ENCODE peak calls at places on chromosome 6, in five cellular contexts. One of them, this sample, is unnamed. For H3K4me1, the result is how much of the 10 kb centered on the place peaks cover.

GRCh38 chr6:122372647-122373046 is 26.8 kb upstream of the HSF2 start:
- DNase-seq in K562: no peak
- DNase-seq in H9: no peak
- DNase-seq in mesenchymal stem cell: peak
- DNase-seq in GM23338: peak
- DNase-seq in this sample: peak

GRCh38 chr6:159169193-159169555 is at the start of gene FNDC1:
- DNase-seq in K562: peak
- DNase-seq in H9: peak
- DNase-seq in mesenchymal stem cell: peak
- DNase-seq in GM23338: peak
- DNase-seq in this sample: peak

GRCh38 chr6:108559097-108559883 is 1.4 kb upstream of the FOXO3 start:
- DNase-seq in K562: peak
- DNase-seq in H9: peak
- DNase-seq in mesenchymal stem cell: peak
- DNase-seq in GM23338: peak
- DNase-seq in this sample: peak

GRCh38 chr6:137016366-137016765 is 28.4 kb downstream of the IL20RA start:
- DNase-seq in K562: no peak
- DNase-seq in H9: no peak
- DNase-seq in mesenchymal stem cell: peak
- DNase-seq in GM23338: no peak
- DNase-seq in this sample: no peak

GRCh38 chr6:75642314-75642713 is 40.6 kb downstream of the SENP6 start:
- DNase-seq in K562: no peak
- DNase-seq in H9: no peak
- DNase-seq in mesenchymal stem cell: no peak
- DNase-seq in GM23338: no peak
- DNase-seq in this sample: no peak

GRCh38 chr6:10633216-10633615 is 61.2 kb downstream of the C6orf52 start:
- DNase-seq in K562: no peak
- DNase-seq in H9: no peak
- DNase-seq in mesenchymal stem cell: peak
- DNase-seq in GM23338: no peak
- DNase-seq in this sample: peak

GRCh38 chr6:129031051-129031599 is 148.2 kb downstream of the LAMA2 start:
- DNase-seq in K562: no peak
- DNase-seq in H9: no peak
- DNase-seq in mesenchymal stem cell: peak
- DNase-seq in GM23338: no peak
- DNase-seq in this sample: no peak

GRCh38 chr6:116396451-116396850 is 25.7 kb downstream of the DSE start:
- DNase-seq in K562: no peak
- DNase-seq in H9: no peak
- DNase-seq in mesenchymal stem cell: no peak
- DNase-seq in GM23338: no peak
- DNase-seq in this sample: no peak

GRCh38 chr6:132964101-132964867 is 149.9 kb downstream of the RPS12 start:
- DNase-seq in K562: peak
- DNase-seq in H9: no peak
- DNase-seq in mesenchymal stem cell: peak
- DNase-seq in GM23338: no peak
- DNase-seq in this sample: no peak

GRCh38 chr6:8215631-8216030 is 113.3 kb upstream of the EEF1E1 start:
- DNase-seq in K562: no peak
- DNase-seq in H9: no peak
- DNase-seq in mesenchymal stem cell: no peak
- DNase-seq in GM23338: no peak
- DNase-seq in this sample: no peak

GRCh38 chr6:42339991-42340401 is 111.7 kb downstream of the TRERF1 start:
- DNase-seq in K562: no peak
- DNase-seq in H9: no peak
- DNase-seq in mesenchymal stem cell: no peak
- DNase-seq in GM23338: no peak
- DNase-seq in this sample: no peak

GRCh38 chr6:1382331-1382882 is 7.0 kb upstream of the FOXF2 start:
- DNase-seq in K562: no peak
- DNase-seq in H9: peak
- DNase-seq in mesenchymal stem cell: no peak
- DNase-seq in GM23338: peak
- DNase-seq in this sample: no peak

GRCh38 chr6:116073765-116074450 is 13.2 kb upstream of the FRK start:
- DNase-seq in K562: no peak
- DNase-seq in H9: no peak
- DNase-seq in mesenchymal stem cell: peak
- DNase-seq in GM23338: no peak
- DNase-seq in this sample: no peak

GRCh38 chr6:109060585-109060984 is 34.1 kb downstream of the SESN1 start:
- DNase-seq in K562: no peak
- DNase-seq in H9: no peak
- DNase-seq in mesenchymal stem cell: no peak
- DNase-seq in GM23338: no peak
- DNase-seq in this sample: no peak

GRCh38 chr6:3381233-3382065 is 75.4 kb downstream of the SLC22A23 start:
- DNase-seq in K562: no peak
- DNase-seq in H9: no peak
- DNase-seq in mesenchymal stem cell: no peak
- DNase-seq in GM23338: no peak
- DNase-seq in this sample: no peak

GRCh38 chr6:154474636-154475428 is 35.7 kb downstream of the CNKSR3 start:
- DNase-seq in K562: no peak
- DNase-seq in H9: no peak
- DNase-seq in mesenchymal stem cell: peak
- DNase-seq in GM23338: no peak
- DNase-seq in this sample: no peak

GRCh38 chr6:6320901-6321300 is 439 bp upstream of the F13A1 start:
- DNase-seq in K562: no peak
- DNase-seq in H9: peak
- DNase-seq in mesenchymal stem cell: peak
- DNase-seq in GM23338: peak
- DNase-seq in this sample: no peak

GRCh38 chr6:4023240-4023639 is 55.7 kb downstream of the FAM217A start:
- DNase-seq in K562: no peak
- DNase-seq in H9: no peak
- DNase-seq in mesenchymal stem cell: peak
- DNase-seq in GM23338: no peak
- DNase-seq in this sample: no peak

GRCh38 chr6:127415096-127415495 is 44.1 kb downstream of the KIAA0408 start:
- DNase-seq in K562: no peak
- DNase-seq in H9: no peak
- DNase-seq in mesenchymal stem cell: no peak
- DNase-seq in GM23338: no peak
- DNase-seq in this sample: no peak

GRCh38 chr6:148535976-148536375 is 193.3 kb downstream of the SASH1 start:
- DNase-seq in K562: no peak
- DNase-seq in H9: no peak
- DNase-seq in mesenchymal stem cell: peak
- DNase-seq in GM23338: no peak
- DNase-seq in this sample: no peak

GRCh38 chr6:22838346-22838745 is 269.0 kb downstream of the HDGFL1 start:
- DNase-seq in K562: no peak
- DNase-seq in H9: no peak
- DNase-seq in mesenchymal stem cell: peak
- DNase-seq in GM23338: peak
- DNase-seq in this sample: no peak

GRCh38 chr6:93417421-93417996 is 1.9 kb downstream of the EPHA7 start:
- DNase-seq in K562: no peak
- DNase-seq in H9: no peak
- DNase-seq in mesenchymal stem cell: peak
- DNase-seq in GM23338: no peak
- DNase-seq in this sample: no peak

GRCh38 chr6:143941852-143942627 is 66.0 kb downstream of the PLAGL1 start:
- DNase-seq in K562: peak
- DNase-seq in H9: peak
- DNase-seq in mesenchymal stem cell: peak
- DNase-seq in GM23338: peak
- DNase-seq in this sample: peak

GRCh38 chr6:121436172-121436965 is 923 bp downstream of the GJA1 start:
- DNase-seq in K562: no peak
- DNase-seq in H9: no peak
- DNase-seq in mesenchymal stem cell: peak
- DNase-seq in GM23338: peak
- DNase-seq in this sample: no peak

GRCh38 chr6:32288426-32288825 is 64.6 kb upstream of the NOTCH4 start:
- DNase-seq in K562: peak
- DNase-seq in H9: no peak
- DNase-seq in mesenchymal stem cell: no peak
- DNase-seq in GM23338: no peak
- DNase-seq in this sample: no peak

GRCh38 chr6:45756611-45757010 is 259.0 kb downstream of the CLIC5 start:
- DNase-seq in K562: no peak
- DNase-seq in H9: no peak
- DNase-seq in mesenchymal stem cell: no peak
- DNase-seq in GM23338: no peak
- DNase-seq in this sample: no peak

GRCh38 chr6:11011787-11012234 is 32.3 kb downstream of the ELOVL2 start:
- DNase-seq in K562: peak
- DNase-seq in H9: peak
- DNase-seq in mesenchymal stem cell: no peak
- DNase-seq in GM23338: peak
- DNase-seq in this sample: no peak

GRCh38 chr6:46138281-46138680 is 8.5 kb downstream of the ENPP4 start:
- DNase-seq in K562: no peak
- DNase-seq in H9: no peak
- DNase-seq in mesenchymal stem cell: no peak
- DNase-seq in GM23338: no peak
- DNase-seq in this sample: no peak

GRCh38 chr6:25537349-25538018 is 114.5 kb upstream of the SCGN start:
- DNase-seq in K562: no peak
- DNase-seq in H9: no peak
- DNase-seq in mesenchymal stem cell: no peak
- DNase-seq in GM23338: no peak
- DNase-seq in this sample: no peak

GRCh38 chr6:71453307-71453706 is 164.7 kb downstream of the OGFRL1 start:
- DNase-seq in K562: no peak
- DNase-seq in H9: no peak
- DNase-seq in mesenchymal stem cell: no peak
- DNase-seq in GM23338: no peak
- DNase-seq in this sample: no peak

GRCh38 chr6:126876446-126876845 is 242.0 kb upstream of the RSPO3 start:
- DNase-seq in K562: no peak
- DNase-seq in H9: no peak
- DNase-seq in mesenchymal stem cell: no peak
- DNase-seq in GM23338: no peak
- DNase-seq in this sample: no peak

GRCh38 chr6:39558079-39558478 is 167.1 kb downstream of the KIF6 start:
- DNase-seq in K562: no peak
- DNase-seq in H9: no peak
- DNase-seq in mesenchymal stem cell: no peak
- DNase-seq in GM23338: no peak
- DNase-seq in this sample: no peak

GRCh38 chr6:34143196-34143883 is 2.5 kb downstream of the GRM4 start:
- DNase-seq in K562: no peak
- DNase-seq in H9: no peak
- DNase-seq in mesenchymal stem cell: no peak
- DNase-seq in GM23338: no peak
- DNase-seq in this sample: no peak
- H3K4me1 ChIP-seq in K562: under half
- H3K4me1 ChIP-seq in H9: under half
- H3K4me1 ChIP-seq in mesenchymal stem cell: under half
- H3K4me1 ChIP-seq in GM23338: half or more
- H3K4me1 ChIP-seq in this sample: under half

DNA sequence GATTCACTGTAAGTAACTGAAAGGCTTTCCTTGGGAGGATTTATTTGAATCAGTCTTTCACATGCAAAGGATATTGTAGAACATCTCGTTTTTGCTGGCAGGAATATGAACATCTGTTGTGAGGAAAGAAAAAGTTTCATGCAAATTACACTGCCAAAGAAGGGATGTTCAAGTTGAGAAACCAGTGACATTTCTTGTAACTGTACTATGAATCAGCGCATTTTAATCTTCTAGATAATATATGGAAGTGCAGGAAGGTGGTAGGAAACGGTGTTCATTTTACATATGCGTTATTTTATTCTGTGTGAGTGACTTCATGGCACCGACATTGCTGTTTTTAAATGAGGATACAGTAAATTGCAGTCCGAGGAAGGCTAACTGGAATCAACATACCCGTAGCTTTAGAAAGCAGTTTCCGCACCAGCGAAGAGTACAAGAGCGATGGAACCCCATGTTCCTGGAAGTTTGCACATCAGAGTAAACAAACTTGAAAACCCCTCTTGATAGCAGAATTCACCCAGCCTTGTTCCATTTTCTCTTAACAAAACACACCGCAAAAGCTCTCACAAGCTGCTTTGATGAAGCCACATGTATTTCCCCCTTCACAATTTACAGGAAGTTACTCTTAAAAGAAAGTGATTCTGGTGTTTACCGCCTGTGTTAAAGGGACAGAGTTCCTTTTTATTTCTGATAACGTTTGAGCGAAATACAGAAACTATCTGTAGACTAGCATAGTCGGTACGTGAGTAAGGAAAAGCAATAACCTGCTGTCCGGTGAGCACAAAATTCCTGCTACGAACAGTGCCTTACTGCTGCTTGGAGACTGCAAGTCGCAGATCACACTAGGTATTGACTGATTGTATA is 11.5 kb downstream of the PRDM1 start:
- DNase-seq in K562: no peak
- DNase-seq in H9: no peak
- DNase-seq in mesenchymal stem cell: peak
- DNase-seq in GM23338: no peak
- DNase-seq in this sample: peak
- H2AFZ ChIP-seq in K562: peak
- H2AFZ ChIP-seq in H9: peak
- H2AFZ ChIP-seq in mesenchymal stem cell: no peak
- H2AFZ ChIP-seq in GM23338: peak
- H2AFZ ChIP-seq in this sample: peak

GRCh38 chr6:35601331-35602132 is 87.2 kb downstream of the FKBP5 start:
- DNase-seq in K562: no peak
- DNase-seq in H9: no peak
- DNase-seq in mesenchymal stem cell: peak
- DNase-seq in GM23338: peak
- DNase-seq in this sample: no peak

GRCh38 chr6:35603326-35604202 is 85.2 kb downstream of the FKBP5 start:
- DNase-seq in K562: no peak
- DNase-seq in H9: no peak
- DNase-seq in mesenchymal stem cell: no peak
- DNase-seq in GM23338: no peak
- DNase-seq in this sample: no peak

GRCh38 chr6:35599761-35600658 is 87.3 kb upstream of the TULP1 start:
- DNase-seq in K562: no peak
- DNase-seq in H9: no peak
- DNase-seq in mesenchymal stem cell: no peak
- DNase-seq in GM23338: no peak
- DNase-seq in this sample: no peak

GRCh38 chr6:35600659-35601125 is 88.0 kb upstream of the TULP1 start:
- DNase-seq in K562: no peak
- DNase-seq in H9: no peak
- DNase-seq in mesenchymal stem cell: peak
- DNase-seq in GM23338: no peak
- DNase-seq in this sample: no peak

GRCh38 chr6:35602133-35602946 is 86.4 kb downstream of the FKBP5 start:
- DNase-seq in K562: no peak
- DNase-seq in H9: no peak
- DNase-seq in mesenchymal stem cell: peak
- DNase-seq in GM23338: no peak
- DNase-seq in this sample: no peak
- H3K4me1 ChIP-seq in K562: under half
- H3K4me1 ChIP-seq in H9: under half
- H3K4me1 ChIP-seq in mesenchymal stem cell: under half
- H3K4me1 ChIP-seq in GM23338: under half
- H3K4me1 ChIP-seq in this sample: under half

GRCh38 chr6:99603421-99604160 is 3.0 kb upstream of the PRDM13 start:
- DNase-seq in K562: peak
- DNase-seq in H9: peak
- DNase-seq in mesenchymal stem cell: no peak
- DNase-seq in GM23338: peak
- DNase-seq in this sample: no peak
- H2AFZ ChIP-seq in K562: peak
- H2AFZ ChIP-seq in H9: no peak
- H2AFZ ChIP-seq in mesenchymal stem cell: peak
- H2AFZ ChIP-seq in GM23338: peak
- H2AFZ ChIP-seq in this sample: no peak